ENCODE peak calls at places on chromosomes 12 and 14, in seven cellular contexts. F, Q, D, G, H, K and E are unnamed samples.

GRCh38 chr14:35355981-35356839 is 48.3 kb downstream of the NFKBIA start:
- DNase-seq in F (peak), Q (peak), D (no peak), G (peak), H (peak), K (no peak), E (no peak)

GRCh38 chr14:54177861-54178591 is 218.8 kb upstream of the CDKN3 start:
- DNase-seq in F (no peak), Q (no peak), D (no peak), G (peak), H (no peak), K (no peak), E (no peak)

GRCh38 chr12:127459166-127459565 is 807.8 kb upstream of the TMEM132C start:
- DNase-seq in F (no peak), Q (no peak), D (no peak), G (no peak), H (no peak), K (no peak), E (no peak)

GRCh38 chr14:92600318-92601053 is 86.9 kb downstream of the RIN3 start:
- DNase-seq in F (no peak), Q (no peak), D (no peak), G (no peak), H (no peak), K (no peak), E (no peak)

GRCh38 chr12:101823891-101824290 is 6.9 kb downstream of the GNPTAB start:
- DNase-seq in F (no peak), Q (peak), D (no peak), G (peak), H (peak), K (no peak), E (no peak)

GRCh38 chr12:19138551-19139344 is 9.2 kb downstream of the PLEKHA5 start:
- DNase-seq in F (no peak), Q (no peak), D (no peak), G (no peak), H (no peak), K (no peak), E (no peak)

GRCh38 chr12:12070674-12071661 is at the start of gene BCL2L14:
- DNase-seq in F (no peak), Q (peak), D (no peak), G (no peak), H (no peak), K (no peak), E (no peak)

GRCh38 chr12:111353603-111354295 is 15.1 kb downstream of the PHETA1 start:
- DNase-seq in F (no peak), Q (no peak), D (no peak), G (no peak), H (no peak), K (no peak), E (no peak)

GRCh38 chr12:77736219-77736965 is 94.3 kb upstream of the NAV3 start:
- DNase-seq in F (no peak), Q (no peak), D (no peak), G (no peak), H (no peak), K (no peak), E (no peak)

GRCh38 chr12:21547437-21547836 is 21.3 kb downstream of the SPX start:
- DNase-seq in F (no peak), Q (no peak), D (no peak), G (no peak), H (no peak), K (no peak), E (no peak)

GRCh38 chr14:96574171-96574632 is 72.0 kb downstream of the PAPOLA start:
- DNase-seq in F (no peak), Q (no peak), D (no peak), G (no peak), H (no peak), K (no peak), E (no peak)
- H3K27ac ChIP-seq in F (no peak), Q (no peak), D (no peak), G (peak), H (no peak), K (no peak), E (no peak)

GRCh38 chr14:21509432-21510143 is 1.6 kb downstream of the METTL3 start:
- DNase-seq in F (no peak), Q (no peak), D (no peak), G (no peak), H (no peak), K (no peak), E (no peak)

GRCh38 chr14:21503376-21503775 is 7.8 kb downstream of the METTL3 start:
- DNase-seq in F (no peak), Q (no peak), D (no peak), G (no peak), H (no peak), K (no peak), E (no peak)

GRCh38 chr14:21501568-21501967 is 9.6 kb downstream of the METTL3 start:
- DNase-seq in F (no peak), Q (no peak), D (no peak), G (no peak), H (no peak), K (no peak), E (no peak)

GRCh38 chr14:21506557-21506956 is 4.6 kb downstream of the METTL3 start:
- DNase-seq in F (no peak), Q (no peak), D (no peak), G (no peak), H (no peak), K (no peak), E (no peak)

GRCh38 chr14:21505009-21505553 is 6.1 kb downstream of the METTL3 start:
- DNase-seq in F (no peak), Q (no peak), D (no peak), G (no peak), H (no peak), K (no peak), E (no peak)
- H3K27ac ChIP-seq in F (no peak), Q (no peak), D (no peak), G (no peak), H (no peak), K (no peak), E (no peak)

GRCh38 chr14:77053046-77053841 is 24.7 kb upstream of the IRF2BPL start:
- DNase-seq in F (peak), Q (peak), D (peak), G (peak), H (no peak), K (peak), E (peak)

GRCh38 chr14:77055981-77056380 is 27.5 kb upstream of the IRF2BPL start:
- DNase-seq in F (no peak), Q (no peak), D (no peak), G (no peak), H (no peak), K (no peak), E (no peak)

GRCh38 chr14:77051101-77051500 is 22.6 kb upstream of the IRF2BPL start:
- DNase-seq in F (peak), Q (no peak), D (peak), G (no peak), H (no peak), K (no peak), E (no peak)

GRCh38 chr14:77058082-77058481 is 29.6 kb upstream of the IRF2BPL start:
- DNase-seq in F (no peak), Q (no peak), D (no peak), G (peak), H (no peak), K (no peak), E (no peak)

DNA sequence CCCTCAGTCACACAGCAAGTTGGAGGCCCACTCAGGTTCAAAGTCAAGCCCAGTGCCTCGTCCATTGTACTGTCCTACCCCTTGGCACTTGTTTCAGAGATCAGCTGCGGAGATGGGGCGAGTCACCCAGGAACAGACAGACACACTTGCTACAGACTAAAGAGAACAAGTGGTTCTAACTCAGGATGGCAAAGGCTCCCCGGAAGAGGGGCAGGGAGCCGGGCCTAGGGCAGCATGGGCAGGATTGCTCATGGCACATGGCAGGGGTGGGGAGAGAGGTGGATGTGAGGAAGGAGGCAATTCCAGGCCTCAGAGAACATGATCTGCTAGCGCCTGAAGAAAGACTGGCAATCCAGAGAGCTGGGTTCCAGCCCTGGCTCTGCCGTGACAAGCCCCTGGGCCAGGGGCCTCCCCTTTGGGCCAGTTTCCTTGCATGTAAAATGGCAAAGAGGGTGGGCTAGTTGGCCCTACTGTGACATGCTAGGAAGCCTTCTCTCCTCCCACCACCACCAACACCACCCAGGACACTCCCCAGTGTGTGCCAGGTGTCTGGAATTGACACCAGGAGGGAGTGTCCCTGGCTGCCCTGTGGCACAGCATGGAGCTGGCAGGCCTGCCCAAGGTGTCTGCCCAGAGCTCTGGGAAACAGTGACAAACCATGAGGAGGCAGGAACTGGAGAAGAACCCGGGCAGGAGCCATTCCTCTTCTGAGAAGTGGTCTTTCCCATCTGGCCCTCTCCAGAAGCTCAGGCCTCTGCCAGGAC is 24.0 kb upstream of the IRF2BPL start:
- DNase-seq in F (no peak), Q (no peak), D (peak), G (no peak), H (no peak), K (no peak), E (no peak)
- H3K27ac ChIP-seq in F (peak), Q (peak), D (peak), G (peak), H (peak), K (no peak), E (peak)

DNA sequence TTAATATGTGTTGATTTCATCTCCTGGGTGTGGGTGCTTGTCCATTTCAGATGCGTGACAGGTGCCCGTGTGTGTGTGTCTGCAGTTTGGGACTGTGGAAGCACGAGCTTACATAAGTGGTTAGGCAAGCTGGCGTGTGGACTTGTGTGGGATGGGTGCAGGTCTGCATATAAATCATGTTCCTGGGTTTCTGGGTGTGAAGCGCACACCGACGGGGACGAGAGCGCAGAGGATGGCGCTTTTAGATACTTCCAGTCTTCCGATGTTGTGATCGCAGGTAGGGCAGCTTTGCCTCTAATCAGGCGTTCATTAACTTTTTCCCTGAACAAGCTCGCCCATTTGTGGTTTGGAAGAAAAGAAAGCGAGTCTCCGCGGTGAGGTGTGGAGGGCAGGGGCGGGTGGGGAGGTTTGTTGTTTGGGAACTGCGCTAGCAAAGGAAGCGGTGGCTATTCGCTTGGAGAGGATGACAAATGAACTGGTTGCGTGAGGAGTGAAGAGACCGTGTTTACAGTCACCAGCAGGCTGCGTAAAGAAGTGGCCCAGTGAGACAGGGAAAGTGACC is 878 bp downstream of the RGS6 start:
- DNase-seq in F (no peak), Q (no peak), D (no peak), G (peak), H (no peak), K (no peak), E (no peak)
- H3K27ac ChIP-seq in F (no peak), Q (no peak), D (peak), G (no peak), H (no peak), K (no peak), E (no peak)

DNA sequence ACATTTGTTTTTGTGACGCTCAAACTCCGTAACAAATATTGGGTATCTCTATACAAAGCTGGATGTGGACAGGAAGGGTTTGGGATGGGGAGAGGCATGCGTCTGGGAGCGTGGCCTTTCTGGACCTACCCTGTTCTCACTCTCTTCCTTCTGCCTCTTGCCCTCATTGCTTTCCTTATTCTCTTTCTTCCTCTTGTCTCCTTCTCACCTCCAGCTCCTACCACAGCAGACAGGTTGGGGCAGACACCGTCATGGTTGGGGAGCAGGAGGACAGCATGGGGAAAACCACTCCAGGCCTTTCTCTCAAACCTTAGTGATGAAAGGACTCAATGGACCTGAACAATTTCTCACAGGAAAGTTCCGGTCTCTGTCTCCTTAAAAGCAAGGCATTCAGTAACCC is 465.3 kb downstream of the RAD51B start:
- DNase-seq in F (no peak), Q (no peak), D (no peak), G (no peak), H (no peak), K (no peak), E (no peak)
- H3K27ac ChIP-seq in F (peak), Q (peak), D (peak), G (no peak), H (no peak), K (no peak), E (no peak)

DNA sequence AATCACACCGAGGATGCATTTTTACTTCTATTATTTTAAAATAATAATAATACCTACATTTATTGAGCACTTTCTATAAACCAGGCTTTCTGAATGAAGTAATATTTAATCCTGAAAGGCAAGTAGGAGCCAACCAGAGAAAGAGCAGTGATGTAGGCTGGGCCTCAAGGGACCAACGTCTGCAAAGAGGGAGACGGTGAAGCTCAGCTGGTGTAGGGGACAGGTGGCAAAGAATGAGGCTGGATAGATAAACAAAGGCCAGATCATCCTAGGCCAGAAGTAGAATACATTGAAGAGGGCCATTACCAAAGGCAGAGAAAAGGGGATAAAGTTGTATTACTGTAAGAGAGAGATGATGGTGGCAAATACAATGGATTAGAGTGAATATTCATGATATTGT is 810 bp upstream of the TMBIM4 start:
- DNase-seq in F (no peak), Q (no peak), D (no peak), G (no peak), H (no peak), K (no peak), E (no peak)
- H3K27ac ChIP-seq in F (peak), Q (peak), D (peak), G (no peak), H (peak), K (no peak), E (no peak)

GRCh38 chr12:15563683-15564082 is 225.5 kb downstream of the EPS8 start:
- DNase-seq in F (no peak), Q (no peak), D (no peak), G (no peak), H (no peak), K (no peak), E (no peak)
- H3K27ac ChIP-seq in F (peak), Q (peak), D (peak), G (no peak), H (no peak), K (no peak), E (no peak)

GRCh38 chr12:3213768-3214167 is 136.6 kb downstream of the TSPAN9 start:
- DNase-seq in F (no peak), Q (no peak), D (no peak), G (no peak), H (no peak), K (no peak), E (no peak)
- H3K27ac ChIP-seq in F (no peak), Q (no peak), D (no peak), G (no peak), H (no peak), K (no peak), E (no peak)

GRCh38 chr12:113120670-113121370 is 14.7 kb downstream of the RASAL1 start:
- DNase-seq in F (no peak), Q (no peak), D (no peak), G (no peak), H (no peak), K (no peak), E (no peak)
- H3K27ac ChIP-seq in F (no peak), Q (no peak), D (no peak), G (no peak), H (no peak), K (no peak), E (no peak)

DNA sequence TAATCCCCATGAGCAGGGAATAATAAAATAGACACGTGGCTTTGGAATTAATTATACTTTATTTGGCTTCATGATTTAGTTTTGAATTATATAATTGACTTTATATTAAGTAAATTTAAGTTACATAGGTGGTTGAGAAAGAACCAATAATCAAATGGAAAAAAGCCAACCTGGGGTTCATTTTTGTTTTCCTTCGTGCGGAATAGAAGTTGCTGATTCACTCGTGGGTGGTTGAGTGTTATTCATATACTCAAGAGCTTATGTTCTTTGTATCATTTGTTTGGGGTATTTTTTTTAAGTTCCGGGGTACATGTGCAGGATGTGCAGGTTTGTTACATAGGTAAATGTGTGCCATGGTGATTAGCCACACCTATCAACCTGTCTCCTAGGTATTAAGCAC is 58.0 kb downstream of the ZNF664 start:
- DNase-seq in F (no peak), Q (no peak), D (no peak), G (no peak), H (no peak), K (no peak), E (no peak)
- H3K27ac ChIP-seq in F (no peak), Q (no peak), D (no peak), G (no peak), H (no peak), K (no peak), E (no peak)